ENCODE peak calls at places on chromosomes 1 and 21, in six cellular contexts. Q, H, I, R, J and E are unnamed samples.

GRCh38 chr1:204728045-204728444 is 42.5 kb upstream of the LRRN2 start:
- DNase-seq in Q (no peak), H (no peak), I (no peak), R (no peak), J (no peak), E (no peak)

GRCh38 chr1:154931940-154932487 is 4.5 kb downstream of the PMVK start:
- DNase-seq in Q (no peak), H (no peak), I (peak; percentile 90), R (no peak), J (no peak), E (no peak)

GRCh38 chr1:228463559-228464455 is 23.4 kb upstream of the RNF187 start:
- DNase-seq in Q (peak; percentile 34), H (peak; percentile 4), I (no peak), R (peak; percentile 80), J (no peak), E (no peak)

GRCh38 chr1:184532199-184532598 is 145.4 kb downstream of the C1orf21 start:
- DNase-seq in Q (no peak), H (no peak), I (no peak), R (no peak), J (no peak), E (no peak)

GRCh38 chr1:235566092-235566491 is 61.8 kb upstream of the B3GALNT2 start:
- DNase-seq in Q (no peak), H (no peak), I (no peak), R (no peak), J (no peak), E (no peak)

GRCh38 chr1:157247005-157247763 is 109.0 kb upstream of the ETV3 start:
- DNase-seq in Q (no peak), H (peak; percentile 4), I (no peak), R (no peak), J (no peak), E (no peak)

GRCh38 chr1:227353186-227353585 is 34.9 kb upstream of the CDC42BPA start:
- DNase-seq in Q (no peak), H (no peak), I (no peak), R (no peak), J (no peak), E (no peak)

GRCh38 chr21:33374080-33374873 is 28.9 kb upstream of the IFNGR2 start:
- DNase-seq in Q (peak; percentile 79), H (peak; percentile 58), I (peak; percentile 65), R (peak; percentile 47), J (no peak), E (no peak)

GRCh38 chr1:236287757-236288619 is 6.2 kb upstream of the ERO1B start:
- DNase-seq in Q (no peak), H (no peak), I (no peak), R (peak; percentile 84), J (no peak), E (no peak)

GRCh38 chr1:38872401-38873026 is 634 bp downstream of the MYCBP start:
- DNase-seq in Q (peak; percentile 27), H (peak; percentile 31), I (no peak), R (no peak), J (peak; percentile 30), E (no peak)

GRCh38 chr1:85199667-85200366 is 999 bp downstream of the SYDE2 start:
- DNase-seq in Q (no peak), H (no peak), I (no peak), R (no peak), J (no peak), E (no peak)

GRCh38 chr21:37899141-37899540 is 17.1 kb downstream of the KCNJ6 start:
- DNase-seq in Q (no peak), H (no peak), I (no peak), R (no peak), J (no peak), E (no peak)

GRCh38 chr1:213300433-213300832 is 249.4 kb downstream of the RPS6KC1 start:
- DNase-seq in Q (no peak), H (no peak), I (no peak), R (no peak), J (no peak), E (no peak)

GRCh38 chr1:29975036-29975694 is 738.8 kb downstream of the PTPRU start:
- DNase-seq in Q (peak; percentile 35), H (peak; percentile 49), I (no peak), R (peak; percentile 73), J (no peak), E (no peak)

GRCh38 chr1:7783826-7784491 is at the start of gene PER3:
- DNase-seq in Q (peak; percentile 95), H (peak; percentile 95), I (peak; percentile 99), R (peak; percentile 98), J (peak; percentile 98), E (peak; percentile 99)

GRCh38 chr1:204777591-204777990 is 92.1 kb upstream of the LRRN2 start:
- DNase-seq in Q (no peak), H (no peak), I (no peak), R (no peak), J (no peak), E (no peak)

GRCh38 chr1:157961805-157962762 is 31.4 kb upstream of the KIRREL1 start:
- DNase-seq in Q (peak; percentile 64), H (peak; percentile 69), I (no peak), R (no peak), J (no peak), E (no peak)

GRCh38 chr21:29092102-29092959 is 18.9 kb upstream of the CCT8 start:
- DNase-seq in Q (peak; percentile 65), H (peak; percentile 73), I (no peak), R (no peak), J (no peak), E (no peak)

GRCh38 chr1:160813215-160813614 is 17.2 kb downstream of the LY9 start:
- DNase-seq in Q (no peak), H (no peak), I (no peak), R (no peak), J (no peak), E (no peak)

GRCh38 chr1:21539933-21540332 is 30.7 kb downstream of the ALPL start:
- DNase-seq in Q (no peak), H (no peak), I (no peak), R (peak; percentile 82), J (peak; percentile 84), E (no peak)

GRCh38 chr1:12095822-12096263 is 32.7 kb downstream of the TNFRSF8 start:
- DNase-seq in Q (no peak), H (peak; percentile 45), I (no peak), R (peak; percentile 40), J (peak; percentile 9), E (no peak)

GRCh38 chr1:31745071-31745897 is 18.9 kb downstream of the ADGRB2 start:
- DNase-seq in Q (peak; percentile 58), H (peak; percentile 53), I (no peak), R (peak; percentile 83), J (peak; percentile 69), E (no peak)

GRCh38 chr1:39996396-39997004 is 41.6 kb downstream of the MFSD2A start:
- DNase-seq in Q (no peak), H (peak; percentile 45), I (no peak), R (no peak), J (no peak), E (no peak)

GRCh38 chr1:231357831-231358354 is 19.8 kb downstream of the SPRTN start:
- DNase-seq in Q (peak; percentile 83), H (peak; percentile 79), I (no peak), R (no peak), J (peak; percentile 43), E (no peak)

GRCh38 chr1:85317580-85317979 is 41.1 kb upstream of the BCL10 start:
- DNase-seq in Q (peak; percentile 66), H (no peak), I (no peak), R (no peak), J (no peak), E (no peak)

GRCh38 chr1:172581779-172582178 is 48.8 kb downstream of the SUCO start:
- DNase-seq in Q (peak; percentile 72), H (peak; percentile 88), I (no peak), R (no peak), J (no peak), E (no peak)

GRCh38 chr21:33332143-33332542 is 7.4 kb downstream of the IFNAR1 start:
- DNase-seq in Q (no peak), H (no peak), I (no peak), R (no peak), J (no peak), E (no peak)

GRCh38 chr1:9196129-9197040 is 38.2 kb upstream of the H6PD start:
- DNase-seq in Q (peak; percentile 92), H (peak; percentile 94), I (peak; percentile 78), R (peak; percentile 67), J (peak; percentile 70), E (no peak)

GRCh38 chr21:41895643-41896493 is 16.7 kb upstream of the PRDM15 start:
- DNase-seq in Q (peak; percentile 22), H (peak; percentile 18), I (no peak), R (peak; percentile 72), J (no peak), E (no peak)

GRCh38 chr1:30599721-30600120 is 123.7 kb downstream of the MATN1 start:
- DNase-seq in Q (no peak), H (no peak), I (no peak), R (peak; percentile 16), J (no peak), E (no peak)

GRCh38 chr1:59046730-59047157 is 250.2 kb upstream of the FGGY start:
- DNase-seq in Q (peak; percentile 30), H (peak; percentile 25), I (no peak), R (no peak), J (no peak), E (no peak)
- TF ChIP-seq CTCF in Q (peak; percentile 14), H (no peak), I (peak; percentile 19), R (peak; percentile 32), J (no peak), E (no peak)

GRCh38 chr1:111192643-111193519 is 7.6 kb downstream of the DENND2D start:
- DNase-seq in Q (no peak), H (peak; percentile 21), I (no peak), R (no peak), J (no peak), E (no peak)
- H3K4me1 ChIP-seq in Q (peaks cover 33% of the 10 kb centered on the region), H (peaks cover 35% of the 10 kb centered on the region), I (peaks cover 62% of the 10 kb centered on the region), R (no peaks in the 10 kb centered on the region), J (no peaks in the 10 kb centered on the region), E (no peaks in the 10 kb centered on the region)

DNA sequence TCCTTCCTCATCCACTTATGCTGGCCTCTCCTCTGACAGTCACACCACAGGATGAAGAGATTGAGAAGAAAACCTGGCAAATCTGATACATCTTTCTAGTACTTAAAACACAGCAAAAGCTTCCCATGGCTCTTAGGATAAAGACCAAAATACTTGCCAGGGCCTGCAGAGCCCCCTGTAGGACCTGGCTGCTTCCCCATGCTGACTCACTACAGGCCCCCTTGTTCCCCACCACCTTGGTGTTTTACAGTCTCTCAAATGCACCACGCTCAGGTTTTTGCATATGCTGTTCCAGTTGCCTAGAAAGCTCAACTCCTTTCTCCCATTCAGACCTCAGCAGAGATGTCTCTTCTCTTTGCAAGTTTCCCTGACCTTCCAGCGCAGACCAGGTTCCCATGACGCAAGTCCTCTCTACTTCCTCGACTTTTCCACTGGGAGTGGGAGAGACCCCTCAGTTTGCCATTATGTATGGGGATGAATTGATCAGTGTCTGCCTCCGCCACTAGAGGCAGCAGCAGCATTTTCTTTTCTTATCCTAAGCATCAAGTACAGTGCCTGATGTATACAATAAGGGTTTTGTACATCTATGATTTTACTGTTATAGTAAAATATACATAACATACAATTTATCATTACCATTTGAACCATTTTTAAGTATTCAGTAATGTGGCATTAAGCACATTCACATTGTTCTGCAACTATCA is 113.8 kb upstream of the C8B start:
- DNase-seq in Q (no peak), H (no peak), I (no peak), R (peak; percentile 43), J (no peak), E (no peak)
- TF ChIP-seq CTCF in Q (peak; percentile 5), H (peak; percentile 9), I (peak; percentile 10), R (peak; percentile 74), J (no peak), E (no peak)

DNA sequence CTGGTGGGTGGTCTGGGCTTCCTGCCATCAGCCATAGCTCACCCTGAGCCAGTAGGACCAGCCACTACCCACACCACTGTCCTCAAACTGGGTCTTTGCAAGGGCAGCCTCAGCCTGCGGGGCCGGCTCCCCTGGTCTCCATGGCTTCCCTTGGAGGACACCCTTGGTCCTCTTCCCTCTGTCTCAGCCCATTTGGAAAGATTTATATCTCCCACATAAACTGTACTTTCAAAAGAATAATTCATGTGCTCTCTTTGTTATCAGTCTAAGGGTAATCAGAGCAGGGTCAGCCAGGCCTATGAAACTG is 4.1 kb upstream of the EDN2 start:
- DNase-seq in Q (no peak), H (no peak), I (no peak), R (no peak), J (no peak), E (no peak)
- H3K4me1 ChIP-seq in Q (peaks cover 6% of the 10 kb centered on the region), H (peaks cover 33% of the 10 kb centered on the region), I (peaks cover 22% of the 10 kb centered on the region), R (no peaks in the 10 kb centered on the region), J (no peaks in the 10 kb centered on the region), E (peaks cover 3% of the 10 kb centered on the region)